ENCODE peak calls at places on chromosome 22, in nine cellular contexts. Z is cardiac fibroblast, W is left ventricle myocardium inferior, F is MM.1S, E is PC-3, X is IMR-90, J is WERI-Rb-1, C is fibroblast of villous mesenchyme, R is gastrocnemius medialis. V is an unnamed sample.

GRCh38 chr22:46290121-46290842 is 6.4 kb upstream of the GTSE1 start:
- DNase-seq in Z (no peak), W (peak), F (no peak), E (no peak), X (no peak), J (no peak), C (no peak), R (peak), V (no peak)

GRCh38 chr22:17949926-17950473 is 74.4 kb downstream of the MICAL3 start:
- DNase-seq in Z (no peak), W (no peak), F (no peak), E (peak), X (no peak), J (no peak), C (no peak), R (no peak), V (no peak)

GRCh38 chr22:20174785-20175596 is 24.1 kb upstream of the CCDC188 start:
- DNase-seq in Z (peak), W (no peak), F (no peak), E (no peak), X (peak), J (peak), C (peak), R (no peak), V (peak)

GRCh38 chr22:22700631-22701030 is 56.2 kb downstream of the GGTLC2 start:
- DNase-seq in Z (no peak), W (no peak), F (no peak), E (no peak), X (no peak), J (no peak), C (no peak), R (no peak), V (no peak)

GRCh38 chr22:44129614-44129976 is 51.1 kb upstream of the PARVG start:
- DNase-seq in Z (peak), W (no peak), F (no peak), E (no peak), X (peak), J (no peak), C (peak), R (no peak), V (peak)

GRCh38 chr22:38718414-38718813 is 12.7 kb downstream of the GTPBP1 start:
- DNase-seq in Z (peak), W (no peak), F (no peak), E (peak), X (peak), J (peak), C (peak), R (peak), V (peak)

GRCh38 chr22:21926728-21927127 is 25.9 kb downstream of the PPM1F start:
- DNase-seq in Z (no peak), W (no peak), F (no peak), E (no peak), X (no peak), J (no peak), C (no peak), R (no peak), V (no peak)

GRCh38 chr22:21977814-21978213 is 4.8 kb downstream of the TOP3B start:
- DNase-seq in Z (no peak), W (no peak), F (no peak), E (no peak), X (no peak), J (no peak), C (no peak), R (no peak), V (no peak)

GRCh38 chr22:22884010-22884887 is 3.4 kb upstream of the IGLL5 start:
- DNase-seq in Z (peak), W (peak), F (peak), E (peak), X (peak), J (peak), C (peak), R (no peak), V (peak)

GRCh38 chr22:47976219-47976618 is 1213.8 kb downstream of the TBC1D22A start:
- DNase-seq in Z (no peak), W (no peak), F (no peak), E (no peak), X (no peak), J (no peak), C (no peak), R (no peak), V (no peak)
- H3K4me3 ChIP-seq in Z (no peak), W (no peak), F (no peak), E (no peak), X (no peak), J (no peak), C (no peak), R (no peak), V (no peak)

GRCh38 chr22:42346722-42347121 is 76.3 kb upstream of the TCF20 start:
- DNase-seq in Z (no peak), W (no peak), F (no peak), E (no peak), X (no peak), J (no peak), C (no peak), R (no peak), V (no peak)
- TF ChIP-seq CTCF in Z (no peak), W (no peak), F (no peak), E (no peak), X (no peak), J (no peak), C (no peak), R (no peak), V (no peak)

DNA sequence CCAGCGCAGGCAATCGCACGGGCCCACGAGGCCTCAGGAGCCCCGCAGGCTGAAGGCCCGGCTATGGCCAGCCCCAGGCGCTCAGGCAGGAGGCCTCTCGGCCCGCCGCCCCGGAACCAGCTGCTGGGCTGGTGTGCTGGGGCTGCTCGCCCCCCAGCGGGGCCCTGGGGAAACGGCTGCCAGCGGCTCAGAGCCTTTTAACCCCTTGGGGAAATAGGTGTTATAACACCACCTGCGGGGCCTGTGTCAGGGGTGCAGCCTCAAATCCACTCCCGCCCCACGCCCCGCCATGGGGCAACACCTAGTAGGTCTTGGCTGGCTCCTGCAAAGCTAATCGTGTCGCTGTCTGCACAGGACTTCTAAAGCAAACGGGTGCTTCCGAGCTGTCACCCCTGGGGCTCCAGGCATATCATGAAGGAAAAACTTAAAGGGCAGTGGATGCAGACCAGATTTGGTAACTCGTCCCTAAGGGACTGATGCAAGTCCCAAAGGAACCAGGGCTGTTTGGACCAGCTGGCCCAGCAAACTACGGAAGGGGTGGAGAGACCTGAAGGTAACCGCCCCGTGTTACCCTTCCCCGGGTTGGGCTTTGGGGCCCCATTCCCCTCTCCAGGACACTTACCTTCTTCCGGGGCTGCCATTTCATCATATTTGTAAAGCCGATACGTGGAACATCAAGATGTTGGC is 237.2 kb downstream of the TTC28 start:
- DNase-seq in Z (peak), W (peak), F (peak), E (no peak), X (peak), J (no peak), C (peak), R (peak), V (peak)
- H3K4me3 ChIP-seq in Z (peak), W (peak), F (no peak), E (no peak), X (peak), J (no peak), C (peak), R (peak), V (peak)

GRCh38 chr22:37000676-37001534 is 18.3 kb downstream of the TST start:
- DNase-seq in Z (no peak), W (no peak), F (no peak), E (no peak), X (no peak), J (no peak), C (no peak), R (no peak), V (no peak)

GRCh38 chr22:36999463-36999862 is 19.8 kb downstream of the TST start:
- DNase-seq in Z (peak), W (no peak), F (no peak), E (no peak), X (no peak), J (no peak), C (no peak), R (no peak), V (no peak)

GRCh38 chr22:37002633-37003032 is 16.6 kb downstream of the TST start:
- DNase-seq in Z (no peak), W (no peak), F (no peak), E (no peak), X (no peak), J (no peak), C (no peak), R (no peak), V (no peak)

GRCh38 chr22:37001826-37002225 is 17.4 kb downstream of the TST start:
- DNase-seq in Z (no peak), W (no peak), F (no peak), E (no peak), X (no peak), J (no peak), C (no peak), R (no peak), V (no peak)

DNA sequence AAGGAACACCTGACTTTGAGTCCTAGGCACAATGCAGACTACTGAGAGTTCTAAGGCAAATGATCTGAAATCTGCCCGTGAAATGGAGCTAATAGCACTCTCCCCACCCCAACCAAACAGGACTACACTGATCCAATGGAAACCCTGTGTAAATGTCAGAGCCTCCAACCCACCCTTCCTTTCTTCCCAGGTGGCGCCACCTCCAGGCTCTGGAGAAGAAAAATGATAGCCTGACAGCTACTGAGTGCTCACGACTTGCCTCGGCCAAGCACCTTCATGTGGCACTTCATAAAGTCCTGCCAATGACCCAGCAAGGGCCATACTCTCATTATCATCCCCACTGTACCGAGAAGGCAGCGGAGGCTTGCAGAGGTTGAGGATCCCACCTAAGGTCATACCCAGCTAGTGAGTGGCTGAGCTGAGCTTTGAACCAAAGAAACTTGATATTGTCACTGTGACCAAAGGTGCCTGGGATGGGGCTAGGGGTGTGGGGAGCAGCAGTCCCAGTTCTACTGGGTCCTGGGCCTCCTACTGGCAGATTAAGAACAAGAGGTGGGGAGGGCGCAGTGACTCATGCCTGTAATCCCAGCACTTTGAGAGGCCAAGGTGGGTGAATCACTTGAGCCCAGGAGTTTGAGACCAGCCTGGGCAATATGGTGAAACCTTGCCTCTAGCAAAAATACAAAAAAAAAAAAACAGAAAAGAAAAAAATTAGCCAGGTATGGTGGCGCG is 20.5 kb downstream of the TST start:
- DNase-seq in Z (peak), W (no peak), F (no peak), E (no peak), X (peak), J (peak), C (peak), R (no peak), V (no peak)
- TF ChIP-seq CTCF in Z (no peak), W (no peak), F (no peak), E (peak), X (no peak), J (peak), C (peak), R (no peak), V (peak)

GRCh38 chr22:31123292-31123602 is 481 bp downstream of the INPP5J start:
- DNase-seq in Z (no peak), W (no peak), F (no peak), E (no peak), X (no peak), J (no peak), C (no peak), R (no peak), V (no peak)
- H3K4me3 ChIP-seq in Z (no peak), W (peak), F (no peak), E (peak), X (peak), J (peak), C (peak), R (peak), V (peak)